ENCODE peak calls at places on chromosomes 6 and 20, in six cellular contexts. E is A549, N is upper lobe of left lung, V is GM12878, Q is HepG2, X is K562. T is an unnamed sample.

GRCh38 chr6:12748815-12749521 is 32.4 kb downstream of the PHACTR1 start:
- ATAC-seq in E (peak), N (no peak), V (no peak), Q (no peak), X (no peak), T (no peak)

GRCh38 chr20:10337291-10337690 is 96.7 kb downstream of the MKKS start:
- ATAC-seq in E (no peak), N (no peak), V (peak), Q (no peak), X (no peak), T (no peak)

GRCh38 chr6:25601797-25602679 is 50.0 kb upstream of the SCGN start:
- ATAC-seq in E (peak), N (no peak), V (peak), Q (no peak), X (peak), T (no peak)

GRCh38 chr6:31569861-31570536 is 2.1 kb upstream of the LTA start:
- ATAC-seq in E (no peak), N (no peak), V (no peak), Q (no peak), X (no peak), T (no peak)

GRCh38 chr20:8854566-8854965 is 214.3 kb upstream of the PLCB4 start:
- ATAC-seq in E (no peak), N (no peak), V (no peak), Q (no peak), X (peak), T (peak)

GRCh38 chr6:219641-220198 is 72.6 kb upstream of the DUSP22 start:
- ATAC-seq in E (no peak), N (peak), V (peak), Q (peak), X (peak), T (peak)

GRCh38 chr20:10171864-10172751 is 46.5 kb upstream of the SNAP25 start:
- ATAC-seq in E (peak), N (no peak), V (no peak), Q (peak), X (no peak), T (peak)

GRCh38 chr6:32132110-32132509 is 2.0 kb upstream of the FKBPL start:
- ATAC-seq in E (no peak), N (no peak), V (no peak), Q (no peak), X (no peak), T (no peak)

GRCh38 chr6:16769986-16770376 is 8.7 kb upstream of the ATXN1 start:
- ATAC-seq in E (peak), N (no peak), V (no peak), Q (no peak), X (no peak), T (no peak)

GRCh38 chr6:45822269-45822812 is 193.3 kb downstream of the CLIC5 start:
- ATAC-seq in E (no peak), N (no peak), V (no peak), Q (no peak), X (no peak), T (no peak)

GRCh38 chr6:136539967-136540366 is 10.3 kb downstream of the MAP7 start:
- ATAC-seq in E (no peak), N (no peak), V (no peak), Q (no peak), X (no peak), T (no peak)

GRCh38 chr20:38252292-38253288 is 7.9 kb downstream of the KIAA1755 start:
- ATAC-seq in E (peak), N (no peak), V (no peak), Q (peak), X (no peak), T (peak)

GRCh38 chr6:42138630-42139619 is 3.5 kb downstream of the C6orf132 start:
- ATAC-seq in E (peak), N (no peak), V (no peak), Q (peak), X (peak), T (no peak)

GRCh38 chr6:42140756-42141602 is 1.4 kb downstream of the C6orf132 start:
- ATAC-seq in E (no peak), N (no peak), V (no peak), Q (peak), X (no peak), T (peak)

GRCh38 chr6:42140051-42140450 is 2.4 kb downstream of the C6orf132 start:
- ATAC-seq in E (peak), N (no peak), V (peak), Q (no peak), X (no peak), T (no peak)

GRCh38 chr6:42142118-42142835 is at the start of gene C6orf132:
- ATAC-seq in E (peak), N (peak), V (no peak), Q (peak), X (no peak), T (peak)

GRCh38 chr6:42141603-42142117 is 760 bp downstream of the C6orf132 start:
- ATAC-seq in E (no peak), N (no peak), V (no peak), Q (peak), X (no peak), T (no peak)
- H3K27ac ChIP-seq in E (peak), N (peak), V (no peak), Q (no peak), X (no peak), T (peak)

GRCh38 chr6:149855040-149855654 is 9.0 kb downstream of the LRP11 start:
- ATAC-seq in E (peak), N (peak), V (no peak), Q (peak), X (no peak), T (no peak)
- TF ChIP-seq EP300 in E (no peak), N (no peak), V (no peak), Q (peak), X (no peak), T (no peak)

DNA sequence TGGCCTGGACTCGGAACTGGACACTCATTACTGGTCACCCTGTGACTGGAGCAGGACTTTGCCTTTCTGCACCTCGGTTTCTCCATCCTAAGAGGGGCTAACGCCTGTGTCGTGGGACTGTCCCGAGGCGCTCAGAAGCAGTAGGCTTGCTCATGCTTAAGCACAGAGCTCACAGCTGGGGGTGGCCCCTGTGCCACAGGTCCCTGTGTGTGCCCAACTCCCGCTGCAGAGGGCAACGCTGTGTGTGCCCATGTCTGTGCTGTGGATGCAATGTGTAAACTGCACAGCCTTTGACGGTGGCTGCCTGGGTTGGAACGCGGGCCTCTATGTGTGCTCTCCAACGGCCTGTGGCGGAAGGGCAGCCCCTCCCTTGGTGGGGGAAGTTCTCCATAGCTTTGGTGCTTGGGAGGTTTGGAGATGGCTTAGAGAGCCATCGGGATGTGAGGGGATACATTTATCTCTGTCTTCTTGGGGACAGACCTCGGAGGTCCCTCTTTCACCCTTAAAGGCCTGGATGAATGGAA is 10.7 kb upstream of the GATA5 start:
- ATAC-seq in E (no peak), N (no peak), V (no peak), Q (peak), X (peak), T (no peak)
- H3K27ac ChIP-seq in E (no peak), N (no peak), V (no peak), Q (no peak), X (peak), T (no peak)

DNA sequence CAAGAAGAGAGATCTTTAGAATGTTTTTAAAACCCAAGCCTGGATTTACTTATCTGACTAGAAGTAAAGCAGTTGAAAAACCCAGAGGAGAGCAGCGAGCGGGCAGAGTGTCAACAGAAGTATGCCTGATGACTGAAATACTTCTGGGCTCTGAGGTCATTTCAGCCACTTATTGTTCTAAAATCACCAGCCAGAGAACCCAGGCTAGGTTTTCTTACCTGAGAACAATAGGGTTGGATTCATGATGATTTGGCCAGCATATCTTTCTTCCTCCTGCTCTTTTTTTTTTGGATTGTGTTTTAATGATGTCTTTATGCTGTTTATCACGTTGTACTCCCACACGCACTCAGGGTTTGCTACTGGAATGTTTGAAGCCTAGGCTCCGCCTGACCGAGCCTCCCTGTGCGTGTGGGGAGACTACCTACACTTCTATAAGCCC is 63.0 kb upstream of the KIF25 start:
- ATAC-seq in E (no peak), N (no peak), V (no peak), Q (no peak), X (peak), T (no peak)
- TF ChIP-seq EP300 in E (no peak), N (no peak), V (no peak), Q (no peak), X (no peak), T (no peak)

DNA sequence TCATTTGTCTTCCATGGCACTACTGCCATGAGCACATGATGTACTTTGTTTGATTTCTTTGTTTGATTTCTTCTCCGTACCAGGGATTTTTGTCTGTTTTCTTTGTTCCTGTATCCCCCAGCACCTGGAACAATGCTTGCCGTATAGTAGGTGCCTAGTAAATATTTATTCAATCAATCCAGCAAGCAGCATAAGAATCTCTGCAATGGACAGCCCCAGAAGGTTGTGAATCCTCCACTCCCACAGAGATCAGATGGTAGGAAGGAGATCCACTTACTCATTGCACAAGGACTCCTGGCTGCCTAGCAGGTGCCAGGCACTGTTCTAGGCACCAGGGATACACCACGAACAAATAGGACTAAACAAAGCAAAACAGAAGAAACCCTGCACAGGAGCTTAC is 6.7 kb upstream of the SYNJ2 start:
- ATAC-seq in E (no peak), N (no peak), V (no peak), Q (peak), X (no peak), T (no peak)
- H3K27ac ChIP-seq in E (peak), N (no peak), V (no peak), Q (no peak), X (no peak), T (no peak)

DNA sequence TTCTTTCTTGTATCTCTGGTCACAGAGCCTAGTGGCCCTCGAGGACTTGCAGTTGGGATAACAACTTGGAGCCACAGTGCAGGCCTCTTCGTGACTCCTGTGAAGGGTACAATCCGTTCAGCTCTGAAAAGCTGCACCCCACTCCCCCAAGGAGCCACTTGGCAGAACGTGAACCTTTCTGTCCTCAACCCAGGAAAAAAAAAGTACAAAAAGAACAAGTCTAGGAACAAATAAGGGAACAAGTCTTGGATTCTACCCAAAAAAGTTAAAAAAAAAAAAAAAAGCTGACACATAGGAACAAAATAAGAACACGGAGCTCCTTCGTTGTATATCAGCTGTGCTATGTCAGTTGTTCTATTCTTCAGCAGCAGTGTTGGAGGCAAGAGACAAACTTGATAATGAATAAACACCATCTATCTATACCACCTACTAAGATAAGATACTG is 77.9 kb upstream of the TULP1 start:
- ATAC-seq in E (no peak), N (peak), V (no peak), Q (no peak), X (no peak), T (peak)
- TF ChIP-seq EP300 in E (no peak), N (peak), V (no peak), Q (no peak), X (no peak), T (peak)

DNA sequence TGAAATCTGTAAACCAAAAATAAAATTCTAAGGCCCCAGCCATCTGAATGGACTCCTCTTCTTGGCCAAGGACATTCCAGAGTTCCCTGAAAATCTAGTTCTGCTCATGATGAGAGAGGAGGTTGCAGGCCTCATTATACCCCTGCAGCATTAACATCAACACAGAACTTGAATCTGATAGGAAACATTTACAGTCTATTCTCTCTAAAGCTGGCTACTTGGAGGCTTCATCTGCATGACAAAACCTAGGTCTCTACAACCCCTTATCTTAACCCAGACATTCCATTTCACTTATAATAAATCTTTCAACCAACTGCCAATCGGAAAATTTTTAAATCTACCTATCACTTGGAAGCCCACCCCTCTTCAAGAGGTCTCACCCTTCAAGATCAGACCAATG is 15.7 kb downstream of the RTN4IP1 start:
- ATAC-seq in E (no peak), N (no peak), V (no peak), Q (no peak), X (no peak), T (no peak)
- H3K27ac ChIP-seq in E (no peak), N (no peak), V (no peak), Q (no peak), X (no peak), T (no peak)

T was measured in gastroesophageal sphincter.